ENCODE peak calls at places on chromosomes 5 and 9, in four cellular contexts. I, X, Q and V are unnamed samples.

GRCh38 chr5:139312075-139312474 is 18.5 kb downstream of the MATR3 start:
- DNase-seq in X (no peak), I (no peak), Q (no peak), V (no peak)

GRCh38 chr9:115845648-115846312 is 307.8 kb upstream of the PAPPA start:
- DNase-seq in I (peak; percentile 8), Q (no peak), X (no peak), V (no peak)

GRCh38 chr9:126069400-126069955 is 257.2 kb upstream of the MVB12B start:
- DNase-seq in Q (no peak), I (no peak), X (no peak), V (no peak)

GRCh38 chr5:37738057-37738691 is 101.7 kb downstream of the GDNF start:
- DNase-seq in X (no peak), I (peak; percentile 97), Q (no peak), V (peak; percentile 85)

GRCh38 chr5:163248333-163248732 is 189.1 kb upstream of the CCNG1 start:
- DNase-seq in I (peak; percentile 72), Q (no peak), X (no peak), V (no peak)

GRCh38 chr9:135086597-135087488 is 625 bp upstream of the OLFM1 start:
- DNase-seq in I (no peak), Q (peak; percentile 71), X (no peak), V (no peak)

GRCh38 chr9:92404437-92404836 is at the start of gene OGN:
- DNase-seq in Q (no peak), I (no peak), X (no peak), V (peak; percentile 21)

GRCh38 chr5:122267195-122267594 is 44.8 kb upstream of the SNCAIP start:
- DNase-seq in Q (no peak), X (peak; percentile 24), I (no peak), V (no peak)

GRCh38 chr5:51625224-51625968 is 242.1 kb downstream of the ISL1 start:
- DNase-seq in Q (no peak), X (no peak), I (no peak), V (no peak)

GRCh38 chr5:74810915-74811314 is 43.9 kb downstream of the NSA2 start:
- DNase-seq in I (no peak), Q (no peak), X (no peak), V (no peak)

GRCh38 chr5:82912462-82912861 is 164.7 kb downstream of the TMEM167A start:
- DNase-seq in I (no peak), Q (no peak), X (no peak), V (no peak)

GRCh38 chr5:136036991-136037705 is 8.4 kb downstream of the TGFBI start:
- DNase-seq in X (no peak), Q (no peak), I (peak; percentile 80), V (no peak)

GRCh38 chr5:174338204-174339010 is 292.9 kb downstream of the NSG2 start:
- DNase-seq in X (no peak), I (no peak), Q (no peak), V (no peak)

GRCh38 chr5:176891331-176891958 is 7.7 kb downstream of the HK3 start:
- DNase-seq in Q (no peak), I (no peak), X (no peak), V (no peak)

GRCh38 chr5:177509361-177509951 is at the start of gene DOK3:
- DNase-seq in I (no peak), Q (peak; percentile 72), X (no peak), V (no peak)

GRCh38 chr5:176741566-176742211 is 68.7 kb upstream of the UNC5A start:
- DNase-seq in I (no peak), X (no peak), Q (no peak), V (no peak)

GRCh38 chr9:128073260-128073886 is 5.3 kb downstream of the SLC25A25 start:
- DNase-seq in Q (no peak), I (no peak), X (no peak), V (no peak)

GRCh38 chr9:2655411-2655901 is 33.9 kb downstream of the VLDLR start:
- DNase-seq in X (no peak), Q (no peak), I (peak; percentile 78), V (peak; percentile 72)

GRCh38 chr5:158115468-158115867 is 256.5 kb upstream of the CLINT1 start:
- DNase-seq in Q (no peak), X (no peak), I (no peak), V (no peak)

GRCh38 chr5:36215910-36216309 is 25.8 kb downstream of the NADK2 start:
- DNase-seq in X (no peak), Q (no peak), I (no peak), V (no peak)

GRCh38 chr5:134784241-134784920 is 25.8 kb downstream of the DDX46 start:
- DNase-seq in Q (no peak), X (no peak), I (no peak), V (no peak)

GRCh38 chr9:35909274-35909673 is at the start of gene SPAAR:
- DNase-seq in Q (no peak), I (no peak), X (no peak), V (no peak)

GRCh38 chr5:57659889-57660288 is 177.3 kb upstream of the ACTBL2 start:
- DNase-seq in X (no peak), Q (no peak), I (no peak), V (no peak)

GRCh38 chr9:86600291-86600690 is 246.1 kb upstream of the TUT7 start:
- DNase-seq in X (no peak), Q (no peak), I (peak; percentile 47), V (no peak)

GRCh38 chr9:130448035-130448624 is 3.4 kb downstream of the ASS1 start:
- DNase-seq in I (no peak), X (no peak), Q (no peak), V (no peak)

GRCh38 chr9:23123048-23123632 is 676.5 kb downstream of the DMRTA1 start:
- DNase-seq in X (no peak), I (peak; percentile 18), Q (no peak), V (no peak)

GRCh38 chr9:124256517-124257069 is 1.2 kb upstream of the NEK6 start:
- DNase-seq in X (no peak), Q (peak; percentile 70), I (peak; percentile 93), V (no peak)

GRCh38 chr5:1642621-1643061 is 118.9 kb upstream of the LPCAT1 start:
- DNase-seq in Q (no peak), X (no peak), I (no peak), V (no peak)

GRCh38 chr5:1644810-1645571 is 121.2 kb upstream of the LPCAT1 start:
- DNase-seq in Q (peak; percentile 90), I (peak; percentile 62), X (peak; percentile 83), V (peak; percentile 19)

GRCh38 chr5:1641560-1642166 is 117.9 kb upstream of the LPCAT1 start:
- DNase-seq in X (peak; percentile 58), Q (peak; percentile 91), I (peak; percentile 85), V (peak; percentile 50)

GRCh38 chr5:1642221-1642620 is 118.5 kb upstream of the LPCAT1 start:
- DNase-seq in I (no peak), X (no peak), Q (no peak), V (no peak)

DNA sequence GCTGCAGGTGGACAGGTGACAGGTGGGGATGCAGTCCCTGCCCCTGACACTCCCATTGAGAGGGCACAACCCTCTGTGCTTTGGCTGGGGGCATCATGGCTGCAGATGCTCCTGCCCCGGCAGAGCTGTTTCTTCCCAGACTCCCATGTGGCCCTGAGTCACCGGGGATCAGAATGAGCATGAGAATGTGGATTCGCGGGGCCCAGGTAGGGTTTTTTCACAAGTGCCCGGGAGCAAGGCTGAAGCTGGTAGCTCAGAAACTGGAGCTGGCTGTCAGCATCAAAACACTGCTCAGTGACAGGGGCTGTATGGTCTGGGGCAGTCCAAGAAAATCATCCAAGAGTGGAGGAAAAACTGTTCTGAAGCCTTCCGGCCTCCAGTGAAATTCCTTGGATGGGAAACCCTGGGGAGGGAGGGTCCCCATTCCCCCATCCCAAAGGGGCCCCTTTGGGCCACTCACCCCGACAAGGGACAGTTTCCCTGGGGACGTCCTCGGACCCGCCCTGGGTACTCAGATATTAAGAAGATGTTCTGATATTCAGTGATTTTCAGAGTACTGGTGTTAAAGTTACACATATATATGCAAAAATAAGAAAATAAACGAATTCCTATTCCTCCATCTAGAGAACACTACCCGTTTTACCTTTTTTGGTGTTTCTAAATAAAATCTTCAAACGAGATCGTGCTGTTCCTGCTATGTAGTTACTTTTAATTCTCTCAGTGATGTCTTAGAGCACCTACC is 120.1 kb upstream of the LPCAT1 start:
- DNase-seq in X (no peak), Q (no peak), I (no peak), V (no peak)
- H3K4me3 ChIP-seq in X (no peak overlapping the region), Q (no peak overlapping the region), I (no peak overlapping the region), V (no peak overlapping the region)

GRCh38 chr5:131382407-131383395 is 118.8 kb downstream of the CDC42SE2 start:
- DNase-seq in X (no peak), Q (no peak), I (no peak), V (no peak)
- TF ChIP-seq CTCF in X (peak; percentile 14), Q (peak; percentile 57), I (peak; percentile 40), V (peak; percentile 30)

GRCh38 chr9:108057421-108058136 is 568.0 kb upstream of the KLF4 start:
- DNase-seq in Q (no peak), X (peak; percentile 59), I (peak; percentile 87), V (peak; percentile 83)
- H3K4me3 ChIP-seq in Q (no peak overlapping the region), X (no peak overlapping the region), I (no peak overlapping the region), V (no peak overlapping the region)

GRCh38 chr5:73323466-73323865 is 125.1 kb downstream of the FOXD1 start:
- DNase-seq in Q (no peak), X (no peak), I (no peak), V (no peak)
- TF ChIP-seq CTCF in Q (no peak), X (no peak), I (no peak), V (no peak)

GRCh38 chr5:45385321-45386058 is 310.7 kb downstream of the HCN1 start:
- DNase-seq in X (no peak), I (peak; percentile 70), Q (no peak), V (no peak)
- H3K4me3 ChIP-seq in X (no peak overlapping the region), I (no peak overlapping the region), Q (no peak overlapping the region), V (no peak overlapping the region)

GRCh38 chr5:169511708-169512107 is 71.9 kb upstream of the SPDL1 start:
- DNase-seq in Q (no peak), I (no peak), X (no peak), V (no peak)
- TF ChIP-seq CTCF in Q (no peak), I (no peak), X (no peak), V (no peak)

DNA sequence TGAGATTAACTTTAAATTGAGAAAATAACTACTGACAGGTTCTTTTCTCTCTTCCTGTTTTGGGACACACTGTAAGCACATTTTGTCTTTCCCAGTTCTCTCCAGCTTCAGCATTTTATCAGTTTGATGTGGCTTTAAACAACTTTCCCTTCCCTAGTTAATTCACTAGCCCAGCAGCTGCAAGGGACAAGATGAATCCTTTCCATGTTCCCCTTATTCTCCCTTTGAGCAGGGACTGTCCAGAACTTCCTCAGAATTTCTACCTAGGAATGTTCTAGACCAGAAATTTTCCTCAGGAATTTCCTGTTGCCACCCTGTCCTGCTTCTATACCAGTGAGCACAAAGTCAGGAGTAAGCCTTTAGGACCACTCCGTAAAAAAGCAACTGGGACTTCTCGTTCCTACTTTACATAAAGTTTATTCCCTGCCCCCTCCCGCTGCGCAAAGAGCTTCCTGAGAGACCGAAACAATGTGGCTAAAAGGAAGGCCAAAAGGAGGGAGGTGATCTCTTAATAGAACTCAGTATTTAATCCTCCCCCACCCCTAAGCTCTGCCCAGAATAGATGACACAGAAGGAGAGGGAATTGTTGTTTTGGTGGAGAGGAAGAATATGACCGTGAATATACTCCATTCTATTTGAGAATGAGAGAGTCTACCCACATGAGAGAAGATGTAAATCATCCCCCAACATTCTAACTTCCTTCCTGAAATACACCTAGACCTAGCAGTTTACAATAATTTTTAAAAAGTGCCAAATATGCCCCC is 61.9 kb downstream of the GLIS3 start:
- DNase-seq in I (peak; percentile 26), X (no peak), Q (no peak), V (no peak)
- H3K4me3 ChIP-seq in I (no peak overlapping the region), X (no peak overlapping the region), Q (no peak overlapping the region), V (no peak overlapping the region)